ENCODE peak calls at places on chromosome 3, in ten cellular contexts. N, J, A, M, Q, L, G, R, B and P are unnamed samples.

GRCh38 chr3:73499787-73500186 is 125.0 kb downstream of the PDZRN3 start:
- DNase-seq in N (no peak), J (no peak), A (no peak), M (no peak), Q (no peak), L (no peak), G (no peak), R (no peak), B (no peak), P (no peak)

GRCh38 chr3:45595364-45596154 is 1.0 kb downstream of the LIMD1 start:
- DNase-seq in N (peak), J (no peak), A (no peak), M (peak), Q (no peak), L (no peak), G (peak), R (no peak), B (peak), P (peak)

GRCh38 chr3:124834723-124835718 is 52.1 kb downstream of the ITGB5 start:
- DNase-seq in N (no peak), J (peak), A (peak), M (peak), Q (peak), L (no peak), G (peak), R (peak), B (peak), P (peak)

GRCh38 chr3:196414469-196414868 is 17.8 kb downstream of the UBXN7 start:
- DNase-seq in N (no peak), J (no peak), A (no peak), M (no peak), Q (no peak), L (no peak), G (no peak), R (no peak), B (no peak), P (no peak)

GRCh38 chr3:87350367-87351199 is 74.2 kb upstream of the POU1F1 start:
- DNase-seq in N (peak), J (peak), A (peak), M (no peak), Q (peak), L (peak), G (no peak), R (peak), B (no peak), P (no peak)

GRCh38 chr3:69161587-69162196 is 39.3 kb upstream of the LMOD3 start:
- DNase-seq in N (peak), J (peak), A (peak), M (peak), Q (peak), L (peak), G (no peak), R (peak), B (no peak), P (no peak)

GRCh38 chr3:180417241-180417640 is 184.7 kb upstream of the TTC14 start:
- DNase-seq in N (no peak), J (no peak), A (no peak), M (no peak), Q (peak), L (no peak), G (no peak), R (no peak), B (no peak), P (no peak)

GRCh38 chr3:66971245-66971644 is 26.9 kb upstream of the KBTBD8 start:
- DNase-seq in N (no peak), J (no peak), A (no peak), M (no peak), Q (no peak), L (no peak), G (no peak), R (no peak), B (no peak), P (no peak)

GRCh38 chr3:168002786-168003368 is 92.8 kb downstream of the GOLIM4 start:
- DNase-seq in N (no peak), J (no peak), A (no peak), M (no peak), Q (no peak), L (no peak), G (peak), R (no peak), B (no peak), P (peak)

GRCh38 chr3:65412591-65412990 is 626.1 kb downstream of the MAGI1 start:
- DNase-seq in N (no peak), J (no peak), A (peak), M (no peak), Q (no peak), L (no peak), G (peak), R (no peak), B (peak), P (peak)

GRCh38 chr3:52202384-52203077 is 4.6 kb downstream of the ALAS1 start:
- DNase-seq in N (no peak), J (no peak), A (no peak), M (no peak), Q (peak), L (no peak), G (no peak), R (no peak), B (no peak), P (no peak)

GRCh38 chr3:57694146-57694545 is 1.3 kb upstream of the DENND6A start:
- DNase-seq in N (no peak), J (no peak), A (no peak), M (no peak), Q (no peak), L (no peak), G (no peak), R (no peak), B (no peak), P (no peak)

GRCh38 chr3:85502148-85502875 is 543.5 kb downstream of the CADM2 start:
- DNase-seq in N (no peak), J (no peak), A (no peak), M (no peak), Q (no peak), L (no peak), G (no peak), R (no peak), B (no peak), P (no peak)

GRCh38 chr3:49092948-49093852 is 671 bp downstream of the QRICH1 start:
- DNase-seq in N (peak), J (peak), A (peak), M (peak), Q (peak), L (no peak), G (peak), R (peak), B (peak), P (peak)

GRCh38 chr3:11195721-11196332 is 41.5 kb downstream of the HRH1 start:
- DNase-seq in N (no peak), J (no peak), A (peak), M (no peak), Q (no peak), L (no peak), G (no peak), R (no peak), B (no peak), P (no peak)

GRCh38 chr3:188362405-188362831 is 208.5 kb downstream of the LPP start:
- DNase-seq in N (no peak), J (no peak), A (no peak), M (no peak), Q (no peak), L (peak), G (no peak), R (peak), B (no peak), P (no peak)

GRCh38 chr3:114867828-114868498 is 279.1 kb downstream of the ZBTB20 start:
- DNase-seq in N (no peak), J (no peak), A (no peak), M (no peak), Q (no peak), L (no peak), G (no peak), R (no peak), B (no peak), P (no peak)

GRCh38 chr3:24548278-24548677 is 53.6 kb upstream of the THRB start:
- DNase-seq in N (no peak), J (no peak), A (no peak), M (no peak), Q (no peak), L (no peak), G (no peak), R (no peak), B (no peak), P (no peak)

GRCh38 chr3:69819283-69819682 is 80.0 kb downstream of the MITF start:
- DNase-seq in N (no peak), J (no peak), A (no peak), M (no peak), Q (no peak), L (no peak), G (no peak), R (no peak), B (peak), P (no peak)

GRCh38 chr3:118501152-118501551 is 533.5 kb downstream of the IGSF11 start:
- DNase-seq in N (peak), J (no peak), A (peak), M (no peak), Q (no peak), L (no peak), G (peak), R (peak), B (peak), P (peak)

GRCh38 chr3:172249039-172249438 is 199.2 kb downstream of the GHSR start:
- DNase-seq in N (no peak), J (no peak), A (no peak), M (no peak), Q (no peak), L (no peak), G (no peak), R (no peak), B (no peak), P (no peak)

DNA sequence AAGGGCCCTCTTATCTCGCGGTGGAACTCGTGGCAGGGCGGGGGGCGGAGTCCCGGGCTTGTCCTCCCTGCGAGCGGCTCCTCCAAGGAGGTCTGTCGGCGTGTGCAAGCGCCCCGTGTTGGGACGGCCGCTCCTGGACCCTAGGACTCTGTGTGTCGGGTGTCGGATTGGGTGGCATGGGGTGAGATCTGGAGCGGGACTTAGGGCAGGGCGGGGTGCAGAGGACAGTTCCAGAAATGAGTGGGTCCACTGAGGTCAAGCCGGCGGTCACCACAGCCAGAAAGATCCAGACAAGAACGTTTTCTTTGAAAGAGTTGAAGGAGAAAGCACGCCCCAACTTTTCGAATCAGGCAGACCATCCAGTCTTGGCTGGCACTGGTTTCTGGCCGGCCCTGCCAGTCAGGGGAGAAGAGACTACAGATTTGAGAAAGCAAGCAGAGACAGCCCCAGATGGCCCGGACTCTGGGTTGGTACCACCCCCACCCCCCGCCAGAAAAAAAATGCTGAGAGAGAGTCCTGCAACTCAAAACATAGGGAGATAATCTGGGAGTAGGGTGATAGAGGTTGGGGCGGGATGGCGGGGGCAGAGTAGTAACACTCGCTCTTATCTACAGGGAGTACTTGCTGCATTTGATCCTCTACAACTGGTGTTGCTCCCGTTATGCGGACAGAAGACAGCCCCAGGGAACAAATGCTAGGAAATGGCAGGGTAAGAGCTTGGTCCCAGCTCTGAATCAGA is 829 bp upstream of the CISH start:
- DNase-seq in N (no peak), J (no peak), A (no peak), M (no peak), Q (no peak), L (no peak), G (no peak), R (no peak), B (no peak), P (no peak)
- TF ChIP-seq POLR2AphosphoS5 in N (no peak), J (no peak), A (no peak), M (no peak), Q (no peak), L (no peak), G (peak), R (no peak), B (no peak), P (no peak)

GRCh38 chr3:132417695-132418520 is 606 bp downstream of the DNAJC13 start:
- DNase-seq in N (peak), J (peak), A (peak), M (peak), Q (peak), L (no peak), G (peak), R (no peak), B (peak), P (peak)
- TF ChIP-seq POLR2AphosphoS5 in N (peak), J (peak), A (no peak), M (peak), Q (peak), L (peak), G (no peak), R (peak), B (no peak), P (no peak)

DNA sequence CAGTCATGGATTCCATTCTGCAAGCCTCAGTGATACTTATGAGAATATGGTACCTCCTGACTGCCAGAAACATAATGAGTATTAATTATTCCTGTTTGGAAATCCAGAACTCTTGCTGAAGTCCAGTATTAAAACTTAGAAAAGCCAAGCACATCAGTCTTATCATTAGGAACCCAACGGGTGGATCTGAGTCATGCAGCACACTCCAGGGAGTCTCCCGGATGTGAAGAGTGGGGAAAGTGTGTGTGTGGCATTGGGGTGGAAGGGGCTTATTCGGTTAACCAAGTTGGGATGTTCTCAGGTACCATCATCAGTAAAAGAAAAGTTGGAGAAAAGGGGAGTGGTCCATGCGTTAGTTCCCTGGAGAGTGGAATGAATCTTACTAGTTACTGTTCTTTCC is 181.1 kb downstream of the PLCL2 start:
- DNase-seq in N (no peak), J (no peak), A (no peak), M (no peak), Q (no peak), L (no peak), G (no peak), R (no peak), B (no peak), P (no peak)
- TF ChIP-seq POLR2AphosphoS5 in N (no peak), J (no peak), A (no peak), M (no peak), Q (no peak), L (no peak), G (no peak), R (no peak), B (no peak), P (no peak)

GRCh38 chr3:112084980-112085697 is 1.1 kb upstream of the C3orf52 start:
- DNase-seq in N (no peak), J (no peak), A (no peak), M (no peak), Q (no peak), L (no peak), G (peak), R (no peak), B (no peak), P (no peak)

GRCh38 chr3:112086857-112087524 is 802 bp downstream of the C3orf52 start:
- DNase-seq in N (no peak), J (no peak), A (peak), M (no peak), Q (no peak), L (no peak), G (no peak), R (peak), B (no peak), P (no peak)

GRCh38 chr3:112087746-112088145 is 1.6 kb downstream of the C3orf52 start:
- DNase-seq in N (no peak), J (no peak), A (no peak), M (no peak), Q (no peak), L (no peak), G (no peak), R (no peak), B (no peak), P (peak)

GRCh38 chr3:112088944-112089343 is 2.8 kb downstream of the C3orf52 start:
- DNase-seq in N (no peak), J (no peak), A (no peak), M (no peak), Q (no peak), L (no peak), G (no peak), R (no peak), B (no peak), P (no peak)

DNA sequence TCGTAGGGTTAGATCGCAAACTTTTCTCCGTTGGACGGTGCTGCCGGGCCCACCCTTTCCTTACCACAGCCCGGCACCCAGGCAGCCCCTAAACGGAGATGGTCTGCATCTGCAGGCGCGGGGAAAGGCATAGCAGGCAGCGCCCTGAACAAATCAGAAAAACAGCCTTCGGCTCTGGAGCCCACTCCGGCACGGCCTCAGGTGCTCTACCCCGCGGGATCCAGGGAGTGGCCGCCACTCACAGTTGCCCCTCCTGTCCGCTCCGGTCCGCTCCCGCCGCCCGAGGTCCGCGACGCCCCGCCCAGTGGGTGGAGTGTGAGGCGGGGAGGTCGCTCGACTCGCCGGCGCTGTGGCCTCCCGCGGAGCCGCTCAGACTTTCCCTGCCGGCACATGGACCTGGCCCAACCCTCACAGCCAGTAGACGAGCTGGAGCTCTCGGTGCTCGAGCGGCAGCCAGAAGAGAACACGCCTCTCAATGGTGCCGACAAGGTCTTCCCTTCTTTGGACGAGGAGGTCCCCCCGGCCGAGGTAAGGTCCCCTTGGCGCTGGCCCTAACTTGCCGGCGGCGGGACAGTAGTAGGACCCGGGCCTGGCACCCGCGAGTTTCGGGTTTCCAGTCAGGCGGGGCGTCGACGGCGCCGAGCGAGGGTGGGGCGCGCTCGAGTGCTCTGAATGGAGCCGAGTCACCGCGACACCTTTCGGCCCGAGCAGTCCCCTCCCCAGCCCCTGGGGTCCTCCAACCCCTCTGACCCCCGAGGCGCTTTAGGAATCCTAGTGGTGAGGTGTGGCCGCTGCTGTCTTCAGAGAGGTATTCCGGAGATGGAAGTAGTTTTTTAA is at the start of gene C3orf52:
- DNase-seq in N (peak), J (peak), A (peak), M (peak), Q (peak), L (peak), G (peak), R (peak), B (peak), P (peak)
- TF ChIP-seq POLR2AphosphoS5 in N (peak), J (no peak), A (peak), M (no peak), Q (no peak), L (peak), G (peak), R (peak), B (no peak), P (peak)

GRCh38 chr3:138594150-138594934 is at the start of gene CEP70:
- DNase-seq in N (peak), J (peak), A (peak), M (peak), Q (peak), L (peak), G (peak), R (peak), B (peak), P (peak)
- TF ChIP-seq POLR2AphosphoS5 in N (peak), J (no peak), A (peak), M (no peak), Q (no peak), L (peak), G (peak), R (peak), B (peak), P (peak)

GRCh38 chr3:184500344-184500923 is 61.2 kb upstream of the EPHB3 start:
- DNase-seq in N (no peak), J (no peak), A (peak), M (no peak), Q (no peak), L (no peak), G (no peak), R (no peak), B (no peak), P (no peak)
- TF ChIP-seq POLR2AphosphoS5 in N (no peak), J (no peak), A (no peak), M (no peak), Q (no peak), L (no peak), G (no peak), R (no peak), B (no peak), P (no peak)